ENCODE peak calls at places on chromosomes 11 and 22, in eight cellular contexts. I, U, O, G, Z, M, Y and V are unnamed samples.
A peak's percentile ranks its signal among the peaks of the same experiment; 100 is the strongest.

GRCh38 chr11:121687961-121688566 is 235.3 kb upstream of the SORL1-AS1 start:
- DNase-seq in Y (no peak), I (no peak), M (no peak), Z (no peak), O (peak; percentile 62), U (no peak), G (no peak), V (no peak)

GRCh38 chr22:27774200-27774599 is 27.4 kb downstream of the MN1 start:
- DNase-seq in Y (no peak), Z (no peak), U (no peak), G (no peak), O (no peak), M (no peak), I (no peak), V (no peak)

GRCh38 chr11:94747136-94748110 is 20.7 kb upstream of the AMOTL1 start:
- DNase-seq in G (no peak), Z (no peak), O (no peak), U (peak; percentile 100), M (peak; percentile 20), I (no peak), Y (no peak), V (no peak)

GRCh38 chr11:68958211-68958610 is 22.6 kb downstream of the MRGPRD start:
- DNase-seq in Y (no peak), Z (no peak), O (no peak), G (no peak), M (no peak), U (no peak), I (no peak), V (no peak)

GRCh38 chr11:64638017-64638664 is 47.1 kb downstream of the SLC22A12 start:
- DNase-seq in Z (peak; percentile 25), U (no peak), M (no peak), Y (no peak), G (no peak), I (no peak), O (peak; percentile 59), V (no peak)

GRCh38 chr11:77672276-77672675 is 34.7 kb upstream of the CLNS1A start:
- DNase-seq in Y (no peak), G (peak; percentile 89), M (no peak), I (no peak), Z (no peak), U (no peak), O (no peak), V (no peak)

GRCh38 chr11:96696736-96697135 is 306.9 kb downstream of the JRKL start:
- DNase-seq in Z (no peak), M (no peak), U (no peak), O (no peak), I (no peak), G (no peak), Y (no peak), V (no peak)

GRCh38 chr11:108819957-108820356 is 155.1 kb downstream of the DDX10 start:
- DNase-seq in U (no peak), I (no peak), O (no peak), G (no peak), Y (no peak), M (no peak), Z (no peak), V (no peak)

GRCh38 chr11:43397251-43397650 is 38.5 kb downstream of the TTC17 start:
- DNase-seq in U (no peak), M (no peak), O (no peak), Z (no peak), G (no peak), I (no peak), Y (no peak), V (no peak)

GRCh38 chr22:24503137-24503850 is 8.2 kb downstream of the UPB1 start:
- DNase-seq in Y (peak; percentile 86), I (peak; percentile 63), O (peak; percentile 71), G (no peak), U (peak; percentile 50), Z (peak; percentile 84), M (peak; percentile 76), V (no peak)

GRCh38 chr22:24146791-24147353 is 34.4 kb upstream of the SUSD2 start:
- DNase-seq in G (peak; percentile 72), I (no peak), M (no peak), U (no peak), Z (no peak), O (peak; percentile 54), Y (no peak), V (peak; percentile 88)

GRCh38 chr11:5684627-5685362 is at the start of gene TRIM5:
- DNase-seq in Y (peak; percentile 90), Z (peak; percentile 91), U (peak; percentile 98), M (peak; percentile 88), I (peak; percentile 89), G (peak; percentile 91), O (peak; percentile 85), V (peak; percentile 91)

GRCh38 chr22:21688706-21689381 is 23.0 kb downstream of the PPIL2 start:
- DNase-seq in M (no peak), Y (peak; percentile 17), G (no peak), U (peak; percentile 49), Z (no peak), O (no peak), I (no peak), V (no peak)

GRCh38 chr22:24105018-24105360 is 76.3 kb upstream of the SUSD2 start:
- DNase-seq in Z (no peak), I (no peak), M (no peak), Y (no peak), U (no peak), G (no peak), O (no peak), V (no peak)

GRCh38 chr11:66548041-66548440 is 1.3 kb downstream of the ACTN3 start:
- DNase-seq in U (no peak), G (no peak), M (no peak), O (no peak), I (no peak), Z (no peak), Y (no peak), V (no peak)

GRCh38 chr22:42399315-42400271 is 32.6 kb downstream of the NFAM1 start:
- DNase-seq in I (peak; percentile 30), G (no peak), M (no peak), O (peak; percentile 57), U (peak; percentile 11), Z (peak; percentile 75), Y (no peak), V (no peak)
- TF ChIP-seq CTCF in I (no peak), G (no peak), M (no peak), O (no peak), U (no peak), Z (no peak), Y (no peak), V (no peak)

GRCh38 chr11:57643802-57644201 is 5.9 kb downstream of the YPEL4 start:
- DNase-seq in G (no peak), O (no peak), I (no peak), U (no peak), M (no peak), Y (no peak), Z (no peak), V (no peak)
- TF ChIP-seq CTCF in G (no peak), O (no peak), I (no peak), U (no peak), M (no peak), Y (no peak), Z (no peak), V (no peak)

GRCh38 chr11:103338621-103339484 is 229.6 kb downstream of the DYNC2H1 start:
- DNase-seq in O (peak; percentile 72), I (no peak), G (no peak), Y (no peak), M (peak; percentile 3), Z (no peak), U (peak; percentile 13), V (no peak)
- TF ChIP-seq CTCF in O (peak; percentile 58), I (no peak), G (peak; percentile 31), Y (no peak), M (no peak), Z (no peak), U (peak; percentile 24), V (no peak)

GRCh38 chr11:82676483-82677094 is 57.1 kb downstream of the FAM181B start:
- DNase-seq in I (no peak), U (no peak), M (no peak), G (no peak), O (no peak), Z (no peak), Y (no peak), V (no peak)
- TF ChIP-seq CTCF in I (no peak), U (peak; percentile 53), M (no peak), G (peak; percentile 8), O (peak; percentile 61), Z (peak; percentile 28), Y (peak; percentile 54), V (peak; percentile 49)

DNA sequence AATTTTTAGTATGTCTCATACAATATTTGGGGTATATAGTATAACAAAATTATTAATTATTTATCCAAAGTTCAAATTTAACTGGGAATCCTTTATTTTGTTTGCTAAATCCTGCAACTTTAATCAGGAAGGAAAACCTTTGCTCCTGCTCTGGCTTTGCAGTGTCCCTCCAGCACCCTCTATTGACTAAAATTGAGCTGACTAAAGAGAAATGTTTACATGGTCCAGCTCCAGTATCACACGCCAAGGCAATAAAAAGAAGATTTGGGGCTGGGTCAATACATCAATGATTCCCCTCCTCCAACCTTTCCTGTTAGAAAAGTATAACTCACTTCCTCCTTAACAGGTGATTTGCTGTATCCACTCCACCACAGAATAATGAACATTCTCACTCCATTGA is 153.0 kb upstream of the LRRC4C start:
- DNase-seq in I (no peak), U (no peak), O (no peak), G (no peak), M (no peak), Z (no peak), Y (peak; percentile 2), V (no peak)
- TF ChIP-seq CTCF in I (no peak), U (no peak), O (peak; percentile 58), G (no peak), M (no peak), Z (no peak), Y (peak; percentile 33), V (no peak)

GRCh38 chr22:26669060-26669481 is 11.7 kb downstream of the MIAT start:
- DNase-seq in I (no peak), Y (peak; percentile 56), M (peak; percentile 67), Z (no peak), G (no peak), U (peak; percentile 51), O (peak; percentile 76), V (no peak)
- TF ChIP-seq CTCF in I (no peak), Y (peak; percentile 46), M (peak; percentile 54), Z (no peak), G (peak; percentile 64), U (peak; percentile 60), O (peak; percentile 58), V (peak; percentile 38)

DNA sequence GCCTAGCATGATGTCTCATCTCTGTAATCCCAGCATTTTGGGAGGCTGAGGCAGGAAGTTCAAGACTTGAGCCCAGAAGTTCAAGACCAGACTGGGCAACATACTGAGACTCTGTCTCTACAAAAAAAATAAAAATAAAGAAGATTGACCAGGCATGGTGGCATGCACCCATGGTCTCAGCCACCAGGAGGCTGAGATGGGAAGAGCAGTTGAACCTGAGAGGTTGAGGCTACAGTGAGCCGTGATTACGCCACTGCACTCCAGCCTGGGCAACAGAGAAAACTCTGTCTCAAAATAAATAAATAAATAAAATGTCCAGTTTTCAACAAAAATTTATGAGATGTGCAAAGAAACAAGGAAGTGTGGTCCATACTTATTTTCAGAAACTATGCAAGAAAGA is 28.3 kb downstream of the EFCAB6 start:
- DNase-seq in Z (no peak), M (no peak), I (no peak), O (no peak), Y (no peak), G (no peak), U (no peak), V (no peak)
- TF ChIP-seq CTCF in Z (no peak), M (no peak), I (no peak), O (peak; percentile 58), Y (no peak), G (no peak), U (no peak), V (no peak)